ENCODE peak calls at places on chromosomes 4 and X, in six cellular contexts. I, E, R, Q, N and B are unnamed samples.

GRCh38 chr4:187172340-187172761 is 448.7 kb upstream of the FAT1 start:
- DNase-seq in E (no peak), I (peak; percentile 67), Q (no peak), R (no peak), N (no peak), B (peak; percentile 84)

GRCh38 chr4:150720973-150721518 is 139.1 kb downstream of the MAB21L2 start:
- DNase-seq in R (no peak), E (no peak), Q (no peak), N (no peak), I (no peak), B (no peak)

GRCh38 chrX:2373615-2374014 is 127.2 kb downstream of the DHRSX start:
- DNase-seq in E (no peak), Q (no peak), N (no peak), R (no peak), I (no peak), B (no peak)

GRCh38 chrX:37348237-37349130 is 680 bp upstream of the PRRG1 start:
- DNase-seq in R (no peak), I (peak; percentile 43), E (no peak), Q (no peak), N (no peak), B (peak; percentile 65)

GRCh38 chr4:126784966-126785580 is 847.7 kb upstream of the INTU start:
- DNase-seq in N (no peak), I (peak; percentile 26), E (no peak), Q (no peak), R (no peak), B (no peak)

GRCh38 chr4:87011340-87012034 is 76.7 kb downstream of the AFF1 start:
- DNase-seq in N (no peak), E (no peak), Q (peak; percentile 28), R (no peak), I (peak; percentile 90), B (peak; percentile 53)

GRCh38 chrX:139207655-139208054 is 322.9 kb upstream of the F9 start:
- DNase-seq in R (no peak), N (no peak), E (no peak), Q (peak; percentile 17), I (no peak), B (no peak)

GRCh38 chrX:47245156-47245555 is 12.3 kb downstream of the USP11 start:
- DNase-seq in E (no peak), R (no peak), Q (no peak), N (no peak), I (no peak), B (no peak)

GRCh38 chr4:37628977-37629609 is 57.1 kb downstream of the RELL1 start:
- DNase-seq in E (peak; percentile 52), N (no peak), Q (peak; percentile 43), I (peak; percentile 75), R (no peak), B (no peak)

GRCh38 chrX:69995400-69996101 is 54.2 kb downstream of the AWAT2 start:
- DNase-seq in Q (no peak), I (no peak), N (no peak), E (no peak), R (no peak), B (no peak)

GRCh38 chr4:101972791-101973190 is 182.3 kb downstream of the BANK1 start:
- DNase-seq in E (no peak), R (no peak), I (no peak), Q (no peak), N (no peak), B (no peak)

GRCh38 chrX:38612281-38612680 is 50.9 kb downstream of the TSPAN7 start:
- DNase-seq in N (no peak), R (no peak), Q (no peak), E (no peak), I (no peak), B (no peak)

GRCh38 chr4:127410644-127411043 is 222.1 kb upstream of the INTU start:
- DNase-seq in E (no peak), N (no peak), Q (no peak), R (no peak), I (no peak), B (no peak)

GRCh38 chr4:10028910-10029309 is 7.6 kb upstream of the SLC2A9 start:
- DNase-seq in R (no peak), E (no peak), N (no peak), Q (no peak), I (no peak), B (no peak)

GRCh38 chrX:68684291-68684918 is 36.9 kb downstream of the STARD8 start:
- DNase-seq in I (no peak), R (no peak), Q (peak; percentile 23), N (peak; percentile 71), E (no peak), B (no peak)

GRCh38 chr4:102687373-102687981 is 73.3 kb downstream of the MANBA start:
- DNase-seq in I (peak; percentile 65), E (no peak), R (no peak), N (no peak), Q (no peak), B (no peak)

GRCh38 chrX:66046612-66047235 is 6.8 kb upstream of the VSIG4 start:
- DNase-seq in N (no peak), E (no peak), Q (no peak), R (no peak), I (no peak), B (no peak)

GRCh38 chr4:99201687-99202086 is 17.4 kb downstream of the ADH6 start:
- DNase-seq in Q (no peak), E (no peak), N (no peak), I (no peak), R (no peak), B (no peak)

GRCh38 chrX:37371578-37371981 is 22.4 kb downstream of the PRRG1 start:
- DNase-seq in N (peak; percentile 27), E (no peak), I (peak; percentile 39), Q (no peak), R (no peak), B (no peak)

GRCh38 chr4:179124957-179125356 is 1682.7 kb upstream of the AGA start:
- DNase-seq in E (no peak), Q (no peak), I (no peak), R (no peak), N (no peak), B (no peak)

GRCh38 chr4:57110635-57111546 is 706 bp upstream of the IGFBP7 start:
- DNase-seq in Q (no peak), E (peak; percentile 37), N (peak; percentile 48), R (no peak), I (peak; percentile 80), B (peak; percentile 85)

GRCh38 chrX:19332983-19333382 is 10.7 kb upstream of the PDHA1 start:
- DNase-seq in Q (no peak), N (peak; percentile 52), R (no peak), E (peak; percentile 28), I (no peak), B (no peak)

GRCh38 chr4:82360298-82361177 is 13.3 kb downstream of the HNRNPD start:
- DNase-seq in E (no peak), Q (peak; percentile 21), N (no peak), R (no peak), I (peak; percentile 14), B (no peak)

GRCh38 chr4:138868562-138868961 is 147.0 kb upstream of the NOCT start:
- DNase-seq in R (no peak), Q (no peak), I (peak; percentile 40), N (no peak), E (peak; percentile 48), B (no peak)

GRCh38 chrX:20271730-20272129 is 5.0 kb upstream of the RPS6KA3 start:
- DNase-seq in N (no peak), Q (no peak), E (no peak), I (no peak), R (no peak), B (no peak)

GRCh38 chr4:56637154-56637553 is 43.9 kb downstream of the HOPX start:
- DNase-seq in N (no peak), R (no peak), Q (no peak), I (no peak), E (no peak), B (no peak)

GRCh38 chr4:17662694-17663093 is 48.3 kb downstream of the MED28 start:
- DNase-seq in N (no peak), I (peak; percentile 25), E (no peak), Q (no peak), R (no peak), B (no peak)

GRCh38 chr4:52716364-52717151 is 34.7 kb downstream of the ERVMER34-1 start:
- DNase-seq in Q (no peak), R (no peak), E (no peak), I (no peak), N (no peak), B (no peak)

GRCh38 chr4:140020457-140021361 is 133.3 kb downstream of the MAML3 start:
- DNase-seq in Q (no peak), I (peak; percentile 13), E (no peak), R (no peak), N (no peak), B (no peak)

GRCh38 chr4:18840499-18840898 is 818.9 kb upstream of the LCORL start:
- DNase-seq in I (peak; percentile 17), E (no peak), Q (no peak), R (no peak), N (no peak), B (no peak)

GRCh38 chr4:106507440-106507839 is 138.9 kb upstream of the GIMD1 start:
- DNase-seq in Q (no peak), E (no peak), I (no peak), N (no peak), R (no peak), B (no peak)
- H3K27ac ChIP-seq in Q (no peak overlapping the region), E (no peak overlapping the region), I (no peak overlapping the region), N (no peak overlapping the region), R (no peak overlapping the region), B (no peak overlapping the region)

GRCh38 chrX:132592880-132593279 is 104.0 kb upstream of the MBNL3 start:
- DNase-seq in R (no peak), I (no peak), Q (no peak), E (no peak), N (no peak), B (no peak)
- H3K27me3 ChIP-seq in R (no peaks in the 10 kb centered on the region), I (no peaks in the 10 kb centered on the region), Q (no peaks in the 10 kb centered on the region), E (no peaks in the 10 kb centered on the region), N (no peaks in the 10 kb centered on the region), B (no peaks in the 10 kb centered on the region)

GRCh38 chrX:1027133-1027532 is 185.3 kb downstream of the CRLF2 start:
- DNase-seq in N (no peak), Q (no peak), I (no peak), R (no peak), E (no peak), B (no peak)
- H3K4me3 ChIP-seq in N (no peak overlapping the region), Q (no peak overlapping the region), I (no peak overlapping the region), R (no peak overlapping the region), E (no peak overlapping the region), B (no peak overlapping the region)

GRCh38 chr4:84497220-84497834 is 1.8 kb downstream of the NKX6-1 start:
- DNase-seq in R (no peak), N (no peak), E (no peak), Q (no peak), I (peak; percentile 41), B (peak; percentile 43)
- H3K27ac ChIP-seq in R (no peak overlapping the region), N (no peak overlapping the region), E (no peak overlapping the region), Q (no peak overlapping the region), I (peak overlapping the region; percentile 41), B (peak overlapping the region; percentile 3)

GRCh38 chr4:2516635-2517034 is 19.8 kb upstream of the FAM193A start:
- DNase-seq in R (no peak), E (no peak), Q (no peak), I (no peak), N (no peak), B (no peak)
- H3K27me3 ChIP-seq in R (no peaks in the 10 kb centered on the region), E (no peaks in the 10 kb centered on the region), Q (no peaks in the 10 kb centered on the region), I (no peaks in the 10 kb centered on the region), N (no peaks in the 10 kb centered on the region), B (no peaks in the 10 kb centered on the region)

DNA sequence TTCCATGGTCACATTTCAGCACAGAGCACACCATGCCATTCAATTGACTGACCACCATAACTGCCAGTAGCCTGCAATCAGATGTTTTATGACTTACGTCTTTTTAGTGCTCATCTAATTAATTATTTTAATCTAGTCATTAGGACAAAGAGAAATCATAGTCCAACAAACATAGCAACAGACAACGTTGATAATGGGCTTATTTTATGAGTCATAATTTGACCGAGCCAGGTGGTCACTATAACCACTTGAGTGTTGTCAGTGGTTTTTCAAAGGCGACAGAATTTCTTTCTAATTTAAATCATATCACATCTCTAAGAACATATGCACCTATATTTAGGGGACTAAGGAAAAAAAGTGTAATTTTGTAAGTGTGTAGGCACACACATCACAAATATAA is 1.9 kb downstream of the SEC24D start:
- DNase-seq in R (no peak), Q (no peak), I (peak; percentile 30), N (no peak), E (no peak), B (no peak)
- H3K4me3 ChIP-seq in R (no peak overlapping the region), Q (no peak overlapping the region), I (peak overlapping the region; percentile 88), N (peak overlapping the region; percentile 99), E (peak overlapping the region; percentile 98), B (no peak overlapping the region)